ENCODE peak calls at places on chromosomes 4 and X, in seven cellular contexts. R is MM.1S; B is lower lobe of right lung; X is left lung; Y is fibroblast of lung; F is suprapubic skin; E is CD8-positive, alpha-beta T cell. G is an unnamed sample. For H3K4me1, the result is how much of the 10 kb centered on the place peaks cover.

GRCh38 chr4:184355111-184355604 is 119.2 kb downstream of the IRF2 start:
- DNase-seq in Y (peak), B (no peak), R (peak), F (no peak), E (no peak), X (no peak), G (no peak)

GRCh38 chrX:156002517-156002916 is 5.0 kb downstream of the IL9R start:
- DNase-seq in B (no peak), R (no peak), F (no peak), E (no peak), X (no peak), Y (no peak), G (no peak)

GRCh38 chr4:19838858-19839257 is 412.8 kb upstream of the SLIT2 start:
- DNase-seq in F (no peak), B (no peak), E (no peak), X (no peak), R (no peak), Y (no peak), G (no peak)

GRCh38 chr4:5887361-5888221 is 5.3 kb downstream of the CRMP1 start:
- DNase-seq in E (no peak), B (no peak), Y (peak), F (no peak), R (no peak), X (peak), G (no peak)

GRCh38 chrX:153771261-153771681 is 7.2 kb downstream of the PLXNB3 start:
- DNase-seq in B (no peak), E (no peak), X (no peak), Y (no peak), R (no peak), F (no peak), G (no peak)

GRCh38 chr4:183139972-183140570 is 41.0 kb downstream of the WWC2 start:
- DNase-seq in Y (peak), E (no peak), B (no peak), R (no peak), F (no peak), X (no peak), G (no peak)

GRCh38 chr4:139734201-139734874 is 68.7 kb downstream of the MGST2 start:
- DNase-seq in Y (peak), E (no peak), R (no peak), F (no peak), B (no peak), X (no peak), G (no peak)

GRCh38 chr4:140704392-140704955 is 51.7 kb downstream of the TBC1D9 start:
- DNase-seq in R (no peak), X (no peak), F (no peak), B (no peak), Y (no peak), E (no peak), G (no peak)

GRCh38 chr4:93710101-93710846 is 118.3 kb upstream of the ATOH1 start:
- DNase-seq in X (no peak), B (no peak), Y (no peak), F (no peak), E (no peak), R (no peak), G (peak)

GRCh38 chr4:76692761-76693160 is 205.2 kb downstream of the SOWAHB start:
- DNase-seq in E (no peak), Y (no peak), B (no peak), R (no peak), X (no peak), F (no peak), G (no peak)

GRCh38 chr4:76694056-76694455 is 203.9 kb downstream of the SOWAHB start:
- DNase-seq in R (no peak), E (no peak), X (no peak), B (no peak), Y (no peak), F (no peak), G (no peak)

GRCh38 chr4:76690091-76690905 is 207.6 kb downstream of the SOWAHB start:
- DNase-seq in F (no peak), X (no peak), R (no peak), Y (no peak), B (no peak), E (no peak), G (peak)

GRCh38 chr4:76690906-76691275 is 207.1 kb downstream of the SOWAHB start:
- DNase-seq in E (no peak), X (no peak), B (no peak), Y (no peak), R (no peak), F (no peak), G (peak)

DNA sequence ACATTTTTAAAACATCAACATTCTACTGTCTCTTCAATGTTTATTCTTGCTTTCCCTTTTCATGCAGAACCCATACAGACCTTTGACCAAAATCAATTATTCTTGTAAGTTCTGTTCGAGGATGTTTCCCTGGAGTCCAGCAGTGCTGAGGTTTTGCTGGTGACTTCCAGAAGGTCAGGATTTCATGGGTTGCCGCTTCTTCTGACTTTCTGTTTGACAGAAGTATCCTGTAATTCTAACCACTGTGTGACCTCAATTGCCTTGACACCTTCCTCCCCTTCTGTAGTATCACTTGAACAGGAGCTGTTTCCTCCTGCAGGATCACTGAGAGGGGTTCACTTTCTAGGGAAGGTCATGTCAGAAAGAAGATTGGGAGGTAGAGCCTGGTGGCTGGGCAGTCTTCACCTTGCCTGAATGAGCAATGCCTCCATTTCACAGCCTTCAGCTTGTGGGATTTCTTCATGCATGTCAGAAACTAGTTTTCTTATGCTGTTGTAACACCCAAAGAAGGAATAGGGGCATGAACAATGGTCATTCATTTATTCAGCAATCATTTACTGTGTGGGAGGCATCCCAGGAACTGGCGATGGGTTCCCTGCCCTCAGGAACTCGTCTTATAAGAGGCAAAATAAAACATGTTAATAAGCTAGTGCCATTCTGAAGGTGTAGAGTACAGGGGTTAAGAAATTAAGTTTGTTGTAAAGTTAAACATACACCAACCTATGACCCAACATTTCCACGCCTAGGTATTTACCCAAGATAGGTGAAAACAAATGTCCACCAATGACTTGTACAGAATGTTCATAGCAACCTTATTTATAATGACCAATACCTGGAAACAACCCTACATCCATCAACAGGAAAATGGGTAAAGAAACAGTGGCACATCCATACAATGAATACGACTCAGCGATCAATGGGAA is 205.9 kb downstream of the SOWAHB start:
- DNase-seq in F (no peak), E (no peak), Y (no peak), R (peak), X (no peak), B (no peak), G (no peak)
- H3K4me1 ChIP-seq in F (under half), E (under half), Y (under half), R (half or more), X (under half), B (under half), G (under half)

GRCh38 chr4:127533028-127533700 is 99.6 kb upstream of the INTU start:
- DNase-seq in Y (peak), E (no peak), R (no peak), F (no peak), B (no peak), X (no peak), G (no peak)

GRCh38 chr4:127528302-127528701 is 104.5 kb upstream of the INTU start:
- DNase-seq in R (no peak), F (no peak), X (no peak), Y (no peak), E (no peak), B (no peak), G (no peak)

GRCh38 chr4:127534041-127534440 is 98.7 kb upstream of the INTU start:
- DNase-seq in E (no peak), X (no peak), R (no peak), F (no peak), B (no peak), Y (no peak), G (no peak)
- TF ChIP-seq CTCF in E (no peak), X (no peak), R (no peak), F (no peak), B (no peak), Y (no peak), G (no peak)

GRCh38 chr4:153243464-153243863 is 39.2 kb downstream of the TRIM2 start:
- DNase-seq in B (no peak), F (no peak), E (no peak), Y (no peak), R (no peak), X (no peak), G (no peak)
- H3K4me1 ChIP-seq in B (under half), F (under half), E (under half), Y (under half), R (under half), X (under half), G (half or more)

GRCh38 chrX:33211356-33212254 is at the start of gene DMD:
- DNase-seq in F (no peak), R (no peak), B (peak), Y (peak), E (no peak), X (no peak), G (no peak)
- TF ChIP-seq CTCF in F (no peak), R (no peak), B (no peak), Y (peak), E (no peak), X (no peak), G (no peak)

GRCh38 chrX:15854080-15854655 is 445 bp downstream of the AP1S2 start:
- DNase-seq in F (peak), Y (no peak), X (peak), E (peak), B (peak), R (peak), G (peak)
- H3K4me1 ChIP-seq in F (under half), Y (under half), X (under half), E (under half), B (under half), R (under half), G (under half)

DNA sequence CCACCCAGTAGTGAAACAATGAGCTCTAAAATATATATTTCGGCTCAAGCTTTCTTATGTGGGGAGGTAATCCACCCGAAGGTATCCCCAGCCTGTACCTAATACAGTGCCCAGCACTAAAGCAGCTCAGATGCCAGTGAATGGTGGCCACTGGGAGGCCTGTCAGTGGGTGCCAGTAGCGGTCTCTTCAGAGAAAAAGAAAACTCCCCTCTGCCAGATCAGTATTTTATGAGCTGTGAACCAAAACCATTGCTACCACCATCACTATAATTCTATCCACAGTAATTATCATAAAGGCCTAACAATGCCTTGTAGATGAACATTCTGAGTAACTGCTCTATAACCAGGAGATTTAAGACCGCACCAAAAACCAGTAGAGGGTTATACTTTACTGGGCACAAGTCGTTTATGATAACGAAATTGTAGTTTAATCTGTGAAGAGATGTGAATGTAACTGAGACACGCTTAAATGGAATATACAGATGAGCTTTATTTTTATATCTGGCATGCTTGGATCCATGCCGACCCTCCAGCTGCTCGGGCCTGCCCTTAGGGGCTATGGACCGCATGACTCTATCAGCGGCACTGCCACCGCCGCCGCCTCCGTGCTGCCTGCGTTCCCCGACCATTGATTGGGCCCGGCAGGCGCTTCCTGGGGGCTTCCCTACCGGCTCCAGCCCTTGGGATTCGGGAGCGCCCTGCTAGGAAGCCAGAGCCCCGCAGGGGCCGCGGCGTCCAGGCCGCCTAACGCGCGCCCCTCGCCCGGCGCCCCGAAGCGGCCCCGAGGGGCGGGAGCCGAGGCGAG is 586 bp upstream of the NFKB1 start:
- DNase-seq in X (peak), B (peak), F (peak), Y (peak), E (no peak), R (peak), G (peak)
- TF ChIP-seq CTCF in X (no peak), B (peak), F (no peak), Y (peak), E (no peak), R (peak), G (no peak)

DNA sequence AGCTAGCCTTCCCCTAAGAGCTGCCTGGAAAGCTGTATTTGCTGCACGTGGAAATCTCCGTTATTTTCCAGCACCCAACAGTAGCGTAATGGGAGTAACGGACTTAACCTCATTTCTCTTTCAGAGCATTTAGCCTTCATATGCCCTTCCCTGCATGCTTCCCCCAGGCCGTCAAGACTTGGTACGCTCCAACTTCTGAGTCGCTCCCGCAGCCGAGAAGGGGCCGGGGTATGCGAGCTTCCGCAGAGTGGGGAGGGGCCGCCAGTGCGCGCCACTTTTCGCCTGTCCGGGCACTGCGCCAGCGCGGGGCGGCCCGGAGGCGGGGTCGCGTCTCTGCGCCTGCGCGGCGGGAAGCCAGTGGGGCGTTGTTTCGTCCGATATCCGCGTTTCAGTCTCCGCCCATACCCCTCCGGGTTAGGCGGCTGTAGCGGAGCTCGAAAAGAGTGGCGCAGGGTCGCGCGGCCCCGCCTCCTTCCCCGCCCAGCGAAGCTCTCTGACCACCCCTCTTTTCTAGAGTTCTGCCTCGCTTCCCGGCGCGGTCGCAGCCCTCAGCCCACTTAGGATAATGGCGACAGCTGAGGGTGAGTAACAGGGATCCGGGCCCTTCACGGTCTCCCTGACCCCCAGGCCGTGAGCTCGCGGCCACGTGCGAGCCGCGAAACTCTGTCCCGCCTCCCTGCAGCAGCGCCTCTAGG is at the start of gene PAICS:
- DNase-seq in X (peak), F (peak), Y (peak), E (peak), B (peak), R (peak), G (peak)
- H3K4me1 ChIP-seq in X (under half), F (under half), Y (under half), E (under half), B (under half), R (under half), G (under half)

GRCh38 chr4:142660728-142661127 is 185.4 kb downstream of the INPP4B start:
- DNase-seq in B (no peak), E (no peak), X (no peak), Y (no peak), R (no peak), F (no peak), G (no peak)
- TF ChIP-seq CTCF in B (no peak), E (no peak), X (no peak), Y (peak), R (peak), F (no peak), G (no peak)

G was measured in mucosa of descending colon.